ENCODE peak calls at places on chromosomes 7 and 10, in six cellular contexts. X, B, Z, J, I and L are unnamed samples.

GRCh38 chr10:5117021-5117420 is 22.8 kb downstream of the AKR1C3 start:
- DNase-seq in Z (no peak), B (no peak), X (no peak), I (no peak), J (no peak), L (no peak)

GRCh38 chr7:25259487-25260243 is 31.4 kb upstream of the NPVF start:
- DNase-seq in Z (peak), J (peak), X (no peak), B (peak), I (peak), L (peak)

GRCh38 chr10:1292611-1293021 is 236.4 kb downstream of the WDR37 start:
- DNase-seq in I (no peak), X (no peak), B (no peak), J (no peak), Z (no peak), L (no peak)

GRCh38 chr7:117769085-117769484 is 104.2 kb downstream of the CTTNBP2 start:
- DNase-seq in Z (no peak), B (no peak), I (no peak), X (no peak), J (no peak), L (no peak)

GRCh38 chr10:49359349-49360231 is 36.3 kb downstream of the DRGX start:
- DNase-seq in B (no peak), I (peak), J (no peak), X (no peak), Z (no peak), L (no peak)

GRCh38 chr7:138083859-138084258 is 7.6 kb downstream of the AKR1D1 start:
- DNase-seq in B (no peak), J (no peak), X (no peak), I (no peak), Z (no peak), L (no peak)

GRCh38 chr7:537911-538634 is 18.4 kb upstream of the PDGFA start:
- DNase-seq in I (peak), X (peak), Z (peak), J (no peak), B (peak), L (peak)

GRCh38 chr10:31315453-31315852 is 3.6 kb upstream of the ZEB1 start:
- DNase-seq in J (no peak), B (no peak), Z (no peak), X (no peak), I (no peak), L (peak)

GRCh38 chr10:22630229-22631174 is 83.9 kb downstream of the PIP4K2A start:
- DNase-seq in I (peak), J (peak), X (no peak), B (no peak), Z (no peak), L (no peak)

GRCh38 chr10:110820321-110820814 is 51.4 kb upstream of the PDCD4 start:
- DNase-seq in I (peak), B (peak), Z (no peak), X (no peak), J (no peak), L (no peak)

GRCh38 chr7:114921636-114922150 is at the start of gene MDFIC:
- DNase-seq in I (peak), B (peak), J (no peak), X (peak), Z (no peak), L (no peak)

GRCh38 chr7:36308031-36308430 is 81.6 kb upstream of the ANLN start:
- DNase-seq in Z (no peak), X (no peak), J (no peak), I (no peak), B (no peak), L (no peak)

GRCh38 chr7:50608196-50608906 is 43.1 kb upstream of the DDC start:
- DNase-seq in Z (no peak), B (no peak), X (no peak), J (peak), I (peak), L (no peak)

GRCh38 chr7:35646289-35647033 is 48.5 kb downstream of the HERPUD2 start:
- DNase-seq in Z (no peak), X (no peak), B (no peak), J (no peak), I (peak), L (no peak)

GRCh38 chr7:88361357-88361756 is 54.7 kb upstream of the STEAP4 start:
- DNase-seq in I (no peak), Z (no peak), X (no peak), J (no peak), B (no peak), L (no peak)

GRCh38 chr7:134547738-134548054 is 1.2 kb upstream of the AKR1B15 start:
- DNase-seq in J (no peak), B (peak), X (peak), I (peak), Z (no peak), L (peak)

GRCh38 chr10:103327906-103328305 is 23.0 kb downstream of the PCGF6 start:
- DNase-seq in J (no peak), Z (no peak), I (no peak), X (no peak), B (no peak), L (no peak)

GRCh38 chr10:4151466-4151865 is 366.5 kb upstream of the KLF6 start:
- DNase-seq in X (no peak), J (no peak), I (no peak), Z (no peak), B (peak), L (no peak)

GRCh38 chr7:25732771-25733217 is 419.2 kb upstream of the NFE2L3 start:
- DNase-seq in X (no peak), I (no peak), B (no peak), J (no peak), Z (no peak), L (no peak)

GRCh38 chr10:314871-315270 is 179.6 kb downstream of the ZMYND11 start:
- DNase-seq in J (peak), Z (no peak), I (peak), B (no peak), X (no peak), L (no peak)

GRCh38 chr10:85916192-85916747 is 450.3 kb downstream of the GRID1 start:
- DNase-seq in I (no peak), J (no peak), Z (no peak), B (no peak), X (no peak), L (no peak)

GRCh38 chr7:1537631-1538412 is 7.3 kb downstream of the MAFK start:
- DNase-seq in X (peak), Z (peak), B (peak), J (no peak), I (peak), L (peak)

GRCh38 chr7:99112097-99112496 is 31.8 kb downstream of the SMURF1 start:
- DNase-seq in X (no peak), I (peak), J (peak), Z (no peak), B (no peak), L (no peak)

GRCh38 chr10:59654007-59654406 is 55.6 kb downstream of the SLC16A9 start:
- DNase-seq in I (peak), X (no peak), B (no peak), J (peak), Z (no peak), L (no peak)

GRCh38 chr10:120995768-120996167 is 144.6 kb downstream of the WDR11 start:
- DNase-seq in X (no peak), Z (no peak), B (no peak), J (no peak), I (no peak), L (no peak)

GRCh38 chr7:79454325-79454960 is 976 bp upstream of the MAGI2 start:
- DNase-seq in Z (peak), I (peak), J (no peak), B (peak), X (peak), L (no peak)

GRCh38 chr10:103763374-103764202 is 91.8 kb downstream of the SH3PXD2A start:
- DNase-seq in I (no peak), Z (no peak), J (peak), B (no peak), X (no peak), L (no peak)

GRCh38 chr7:12139421-12139820 is 71.7 kb upstream of the TMEM106B start:
- DNase-seq in B (no peak), X (no peak), J (no peak), I (peak), Z (no peak), L (peak)

GRCh38 chr7:70134029-70134445 is 535.8 kb downstream of the AUTS2 start:
- DNase-seq in X (no peak), I (no peak), Z (no peak), B (no peak), J (no peak), L (no peak)

GRCh38 chr10:5783300-5783699 is 29.9 kb downstream of the GDI2 start:
- DNase-seq in Z (no peak), X (no peak), I (no peak), J (no peak), B (no peak), L (no peak)

GRCh38 chr7:104551226-104551625 is 222.8 kb downstream of the LHFPL3 start:
- DNase-seq in B (no peak), X (no peak), I (no peak), Z (no peak), J (no peak), L (no peak)

GRCh38 chr10:72802291-72803118 is 91.0 kb upstream of the OIT3 start:
- DNase-seq in I (peak), Z (no peak), J (no peak), B (no peak), X (no peak), L (no peak)

DNA sequence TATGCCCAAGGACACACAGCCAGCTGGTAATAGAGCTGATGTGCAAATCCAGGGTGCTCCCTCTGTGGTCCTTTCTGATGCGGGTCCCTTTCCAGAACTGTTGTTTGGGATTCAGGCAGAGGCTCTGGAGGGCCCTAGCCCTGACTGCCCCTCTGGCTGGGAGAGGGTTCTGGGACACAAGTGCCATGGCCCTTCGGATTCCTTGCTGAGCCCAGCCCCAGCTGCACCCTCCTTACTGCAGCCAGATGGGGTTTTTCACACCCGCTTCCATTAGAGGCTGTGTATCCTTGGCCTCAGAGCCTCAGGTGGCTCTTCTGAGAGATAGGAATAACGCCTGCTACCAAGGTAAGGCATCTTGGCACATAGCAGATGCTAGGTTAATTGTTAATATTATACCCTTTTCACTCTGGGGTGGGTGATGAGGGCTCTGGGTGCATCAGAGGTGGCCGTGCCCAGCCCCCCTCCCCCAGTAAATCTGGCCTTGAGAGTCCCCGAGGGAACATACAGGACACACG is 89.8 kb upstream of the LRRC4 start:
- DNase-seq in Z (no peak), B (no peak), I (no peak), X (no peak), J (no peak), L (no peak)
- H3K4me3 ChIP-seq in Z (no peak), B (no peak), I (no peak), X (no peak), J (no peak), L (no peak)

GRCh38 chr10:34677591-34677990 is 137.5 kb downstream of the PARD3 start:
- DNase-seq in B (no peak), J (no peak), I (no peak), Z (no peak), X (no peak), L (no peak)
- TF ChIP-seq CTCF in B (peak), J (peak), I (no peak), Z (no peak), X (no peak), L (no peak)

DNA sequence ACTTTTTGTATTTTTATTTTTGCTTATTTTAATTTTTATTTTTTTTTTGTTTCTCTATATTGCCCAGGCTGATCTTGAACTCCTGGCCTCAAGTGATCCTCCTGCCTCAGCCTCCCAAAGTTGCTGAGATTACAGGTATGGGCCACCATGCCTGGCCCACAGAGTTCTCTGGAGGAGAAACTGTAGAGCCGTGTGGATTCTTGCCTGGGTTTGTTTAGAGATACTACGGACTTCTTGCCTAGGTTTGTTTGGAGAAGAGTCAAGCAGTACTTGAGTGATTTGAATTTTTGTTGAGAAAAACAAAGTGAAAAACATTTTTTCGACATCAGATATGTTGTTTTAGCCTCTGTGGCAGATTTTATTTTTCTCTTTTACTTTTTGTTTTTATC is 99.0 kb downstream of the CAMK1D start:
- DNase-seq in J (no peak), B (no peak), X (no peak), I (no peak), Z (no peak), L (no peak)
- H3K4me3 ChIP-seq in J (no peak), B (no peak), X (no peak), I (no peak), Z (peak), L (no peak)

GRCh38 chr10:76026931-76027330 is 595.5 kb downstream of the LRMDA start:
- DNase-seq in I (no peak), J (no peak), B (no peak), Z (no peak), X (no peak), L (no peak)
- TF ChIP-seq CTCF in I (no peak), J (no peak), B (no peak), Z (no peak), X (peak), L (no peak)

GRCh38 chr7:156194813-156195212 is 382.6 kb upstream of the SHH start:
- DNase-seq in I (no peak), J (no peak), X (no peak), Z (no peak), B (no peak), L (no peak)
- H3K4me3 ChIP-seq in I (no peak), J (no peak), X (no peak), Z (no peak), B (no peak), L (no peak)

GRCh38 chr10:113780681-113781250 is 29.3 kb downstream of the PLEKHS1 start:
- DNase-seq in J (no peak), X (no peak), B (no peak), I (no peak), Z (no peak), L (no peak)

GRCh38 chr10:113770346-113770745 is 18.9 kb downstream of the PLEKHS1 start:
- DNase-seq in B (no peak), Z (no peak), I (no peak), X (no peak), J (no peak), L (no peak)

GRCh38 chr10:113776553-113776952 is 25.1 kb downstream of the PLEKHS1 start:
- DNase-seq in Z (no peak), B (no peak), X (no peak), I (no peak), J (no peak), L (no peak)

DNA sequence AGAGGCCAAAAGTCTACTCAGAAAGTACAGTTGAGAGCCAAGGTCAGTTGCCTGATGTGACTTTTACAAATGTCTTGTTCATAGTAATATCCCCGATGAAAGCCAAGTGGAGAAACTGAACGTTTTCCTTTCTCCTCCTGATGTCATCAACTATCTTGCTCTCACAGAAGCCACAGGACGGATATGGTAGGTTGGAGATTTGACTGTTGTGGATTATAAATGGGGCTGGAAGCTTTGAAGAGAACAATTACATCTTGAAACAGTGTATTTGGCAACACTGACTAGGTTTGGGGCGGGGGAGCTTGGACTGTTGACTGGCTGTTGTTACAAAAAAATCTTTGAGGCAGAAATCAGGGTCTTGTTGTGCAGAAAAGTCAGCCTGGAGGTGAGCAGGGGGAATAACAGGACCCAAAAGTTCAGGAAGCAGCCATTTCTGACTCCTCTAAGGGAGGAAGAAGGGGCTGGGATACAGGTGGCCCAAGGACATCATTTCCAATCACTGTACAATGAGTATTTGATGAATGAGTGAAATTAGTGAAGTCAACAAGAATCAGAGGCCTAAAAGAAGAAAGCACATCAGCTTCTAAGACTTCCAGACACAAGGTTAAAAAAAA is 24.3 kb downstream of the PLEKHS1 start:
- DNase-seq in B (no peak), Z (no peak), J (no peak), I (no peak), X (no peak), L (no peak)
- TF ChIP-seq CTCF in B (no peak), Z (no peak), J (no peak), I (no peak), X (no peak), L (peak)

GRCh38 chr7:100156331-100157068 is 2.0 kb downstream of the TRAPPC14 start:
- DNase-seq in B (no peak), I (no peak), J (no peak), Z (no peak), X (no peak), L (no peak)
- H3K4me3 ChIP-seq in B (no peak), I (no peak), J (peak), Z (peak), X (no peak), L (no peak)